ENCODE peak calls at places on chromosomes 2 and 18, in seven cellular contexts. K is A549, R is AG04449, A is HEK293T, G is NCI-H1417, X is upper lobe of right lung, Z is thoracic aorta. F is an unnamed sample.

GRCh38 chr2:239225921-239226561 is 174.8 kb downstream of the HDAC4 start:
- DNase-seq in K (no peak), R (peak; percentile 58), A (no peak), G (no peak), X (no peak), Z (no peak), F (no peak)

GRCh38 chr18:77080283-77080682 is 52.3 kb downstream of the MBP start:
- DNase-seq in K (no peak), R (no peak), A (no peak), G (no peak), X (no peak), Z (no peak), F (no peak)

GRCh38 chr2:218582085-218582484 is 13.4 kb downstream of the CNOT9 start:
- DNase-seq in K (no peak), R (no peak), A (no peak), G (no peak), X (no peak), Z (no peak), F (no peak)

GRCh38 chr2:39772086-39772811 is 6.8 kb downstream of the THUMPD2 start:
- DNase-seq in K (no peak), R (peak; percentile 44), A (no peak), G (no peak), X (no peak), Z (no peak), F (no peak)

GRCh38 chr2:19738707-19739106 is 163.1 kb downstream of the TTC32 start:
- DNase-seq in K (no peak), R (no peak), A (no peak), G (no peak), X (no peak), Z (no peak), F (no peak)

GRCh38 chr18:63676526-63676925 is 14.8 kb upstream of the SERPINB3 start:
- DNase-seq in K (no peak), R (no peak), A (peak; percentile 8), G (peak; percentile 85), X (no peak), Z (no peak), F (peak; percentile 26)

GRCh38 chr2:53233759-53234547 is 533.7 kb upstream of the CHAC2 start:
- DNase-seq in K (no peak), R (no peak), A (no peak), G (peak; percentile 49), X (no peak), Z (no peak), F (no peak)

GRCh38 chr2:241182126-241182525 is 6.4 kb upstream of the ANO7 start:
- DNase-seq in K (no peak), R (no peak), A (no peak), G (no peak), X (no peak), Z (no peak), F (no peak)

GRCh38 chr2:65220432-65221131 is 7.0 kb upstream of the ACTR2 start:
- DNase-seq in K (no peak), R (no peak), A (no peak), G (no peak), X (no peak), Z (no peak), F (no peak)

GRCh38 chr2:78967294-78967693 is 58.2 kb upstream of the REG3G start:
- DNase-seq in K (no peak), R (no peak), A (no peak), G (no peak), X (no peak), Z (no peak), F (peak; percentile 1)

GRCh38 chr2:69549421-69549820 is 94.1 kb downstream of the AAK1 start:
- DNase-seq in K (no peak), R (no peak), A (no peak), G (no peak), X (no peak), Z (no peak), F (no peak)

GRCh38 chr2:230327418-230328154 is 593 bp downstream of the SP140L start:
- DNase-seq in K (no peak), R (no peak), A (no peak), G (peak; percentile 73), X (no peak), Z (no peak), F (no peak)

GRCh38 chr2:120566331-120567035 is 169.2 kb upstream of the GLI2 start:
- DNase-seq in K (no peak), R (no peak), A (no peak), G (no peak), X (no peak), Z (peak; percentile 64), F (no peak)

GRCh38 chr18:6683112-6683876 is 46.2 kb upstream of the ARHGAP28 start:
- DNase-seq in K (no peak), R (no peak), A (no peak), G (no peak), X (peak; percentile 76), Z (no peak), F (no peak)

GRCh38 chr18:51350081-51350480 is 152.6 kb upstream of the MEX3C start:
- DNase-seq in K (no peak), R (no peak), A (no peak), G (no peak), X (no peak), Z (no peak), F (no peak)

GRCh38 chr2:195319112-195319460 is 337.9 kb upstream of the SLC39A10 start:
- DNase-seq in K (peak; percentile 12), R (peak; percentile 17), A (no peak), G (no peak), X (no peak), Z (no peak), F (no peak)

GRCh38 chr2:109086743-109087020 is 42.3 kb upstream of the SH3RF3 start:
- DNase-seq in K (no peak), R (no peak), A (no peak), G (no peak), X (no peak), Z (no peak), F (no peak)

GRCh38 chr2:161217597-161218185 is 57.5 kb downstream of the TANK start:
- DNase-seq in K (no peak), R (no peak), A (no peak), G (no peak), X (no peak), Z (no peak), F (no peak)

GRCh38 chr2:20370191-20370590 is 19.5 kb upstream of the PUM2 start:
- DNase-seq in K (no peak), R (no peak), A (no peak), G (no peak), X (no peak), Z (no peak), F (no peak)

GRCh38 chr2:105032476-105032875 is 5.4 kb upstream of the MRPS9 start:
- DNase-seq in K (no peak), R (no peak), A (no peak), G (no peak), X (no peak), Z (no peak), F (no peak)

GRCh38 chr2:17583646-17584045 is 43.1 kb downstream of the VSNL1 start:
- DNase-seq in K (no peak), R (no peak), A (no peak), G (no peak), X (no peak), Z (no peak), F (no peak)

GRCh38 chr2:197862556-197862955 is 58.2 kb downstream of the PLCL1 start:
- DNase-seq in K (no peak), R (no peak), A (no peak), G (no peak), X (no peak), Z (no peak), F (no peak)

GRCh38 chr2:201149064-201149820 is 33.3 kb downstream of the CFLAR start:
- DNase-seq in K (peak; percentile 58), R (peak; percentile 77), A (no peak), G (no peak), X (no peak), Z (no peak), F (no peak)

GRCh38 chr2:8525582-8526402 is 156.1 kb upstream of the ID2 start:
- DNase-seq in K (no peak), R (no peak), A (peak; percentile 26), G (peak; percentile 100), X (peak; percentile 96), Z (no peak), F (peak; percentile 95)

GRCh38 chr18:26981373-26982082 is 116.0 kb upstream of the AQP4 start:
- DNase-seq in K (no peak), R (no peak), A (no peak), G (peak; percentile 99), X (no peak), Z (no peak), F (no peak)

GRCh38 chr18:58038063-58038462 is 6.0 kb upstream of the NEDD4L start:
- DNase-seq in K (no peak), R (no peak), A (no peak), G (no peak), X (no peak), Z (no peak), F (no peak)

GRCh38 chr2:239790313-239790712 is 234.8 kb downstream of the NDUFA10 start:
- DNase-seq in K (no peak), R (no peak), A (no peak), G (no peak), X (no peak), Z (no peak), F (no peak)

GRCh38 chr2:86675611-86676015 is 44.5 kb upstream of the RMND5A start:
- DNase-seq in K (no peak), R (no peak), A (no peak), G (no peak), X (no peak), Z (no peak), F (no peak)